ENCODE peak calls at places on chromosomes 13 and 19, in four cellular contexts. Z, G, I and P are unnamed samples.

GRCh38 chr19:19570561-19570960 is 32.5 kb downstream of the CILP2 start:
- DNase-seq in I (no peak), G (no peak), Z (no peak), P (no peak)

GRCh38 chr13:74073231-74073630 is 61.0 kb downstream of the KLF12 start:
- DNase-seq in Z (no peak), G (no peak), I (no peak), P (no peak)

GRCh38 chr19:40862333-40862732 is 12.1 kb upstream of the CYP2A6 start:
- DNase-seq in G (no peak), I (peak; percentile 35), Z (no peak), P (no peak)

GRCh38 chr13:100872761-100873160 is 198.2 kb upstream of the TMTC4 start:
- DNase-seq in G (no peak), I (no peak), Z (no peak), P (no peak)

GRCh38 chr19:1981253-1981652 is 34.3 kb downstream of the BTBD2 start:
- DNase-seq in G (no peak), I (no peak), Z (no peak), P (no peak)

GRCh38 chr19:14475251-14476073 is at the start of gene PTGER1:
- DNase-seq in G (peak; percentile 78), Z (peak; percentile 21), I (peak; percentile 67), P (no peak)

GRCh38 chr19:35903550-35904179 is 1.3 kb downstream of the HCST start:
- DNase-seq in G (peak; percentile 95), Z (no peak), I (peak; percentile 85), P (peak; percentile 68)

GRCh38 chr13:47213057-47213456 is 316.2 kb upstream of the HTR2A start:
- DNase-seq in G (no peak), I (no peak), Z (no peak), P (no peak)

GRCh38 chr13:29081036-29081435 is 260.9 kb downstream of the MTUS2 start:
- DNase-seq in Z (no peak), I (no peak), G (no peak), P (no peak)

GRCh38 chr13:28637714-28638355 is 21.1 kb upstream of the POMP start:
- DNase-seq in I (peak; percentile 18), G (peak; percentile 41), Z (no peak), P (no peak)

DNA sequence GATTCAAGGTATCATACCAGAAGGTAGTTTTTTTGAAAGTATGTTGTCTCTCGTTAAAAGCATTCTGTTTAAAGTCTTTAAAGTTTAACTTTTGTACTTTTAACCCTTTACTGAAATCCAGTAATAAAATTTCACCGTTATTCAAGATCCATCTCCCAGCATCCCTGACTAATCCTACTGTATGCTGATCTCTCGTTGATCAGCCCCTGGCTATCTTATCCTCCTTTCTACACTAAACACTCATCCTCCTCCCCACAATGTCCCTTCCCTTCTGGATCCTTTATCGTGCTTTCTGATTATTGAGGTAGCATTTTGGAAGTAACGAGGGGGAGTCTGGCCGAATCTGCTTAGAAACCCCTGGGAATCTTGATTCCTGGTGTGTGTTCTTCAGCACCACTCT is 1.3 kb downstream of the TPP2 start:
- DNase-seq in G (no peak), I (peak; percentile 21), Z (no peak), P (no peak)
- TF ChIP-seq REST in G (no peak), I (no peak), Z (no peak), P (no peak)

GRCh38 chr19:49130325-49130724 is 11.0 kb downstream of the PPFIA3 start:
- DNase-seq in G (no peak), I (no peak), Z (no peak), P (no peak)

GRCh38 chr19:49128545-49129237 is 9.3 kb downstream of the PPFIA3 start:
- DNase-seq in I (peak; percentile 36), Z (no peak), G (no peak), P (no peak)

GRCh38 chr19:49126575-49126974 is 7.2 kb downstream of the PPFIA3 start:
- DNase-seq in G (no peak), Z (no peak), I (no peak), P (no peak)

GRCh38 chr19:49129238-49129583 is 9.9 kb downstream of the PPFIA3 start:
- DNase-seq in Z (no peak), I (peak; percentile 95), G (peak; percentile 91), P (no peak)

DNA sequence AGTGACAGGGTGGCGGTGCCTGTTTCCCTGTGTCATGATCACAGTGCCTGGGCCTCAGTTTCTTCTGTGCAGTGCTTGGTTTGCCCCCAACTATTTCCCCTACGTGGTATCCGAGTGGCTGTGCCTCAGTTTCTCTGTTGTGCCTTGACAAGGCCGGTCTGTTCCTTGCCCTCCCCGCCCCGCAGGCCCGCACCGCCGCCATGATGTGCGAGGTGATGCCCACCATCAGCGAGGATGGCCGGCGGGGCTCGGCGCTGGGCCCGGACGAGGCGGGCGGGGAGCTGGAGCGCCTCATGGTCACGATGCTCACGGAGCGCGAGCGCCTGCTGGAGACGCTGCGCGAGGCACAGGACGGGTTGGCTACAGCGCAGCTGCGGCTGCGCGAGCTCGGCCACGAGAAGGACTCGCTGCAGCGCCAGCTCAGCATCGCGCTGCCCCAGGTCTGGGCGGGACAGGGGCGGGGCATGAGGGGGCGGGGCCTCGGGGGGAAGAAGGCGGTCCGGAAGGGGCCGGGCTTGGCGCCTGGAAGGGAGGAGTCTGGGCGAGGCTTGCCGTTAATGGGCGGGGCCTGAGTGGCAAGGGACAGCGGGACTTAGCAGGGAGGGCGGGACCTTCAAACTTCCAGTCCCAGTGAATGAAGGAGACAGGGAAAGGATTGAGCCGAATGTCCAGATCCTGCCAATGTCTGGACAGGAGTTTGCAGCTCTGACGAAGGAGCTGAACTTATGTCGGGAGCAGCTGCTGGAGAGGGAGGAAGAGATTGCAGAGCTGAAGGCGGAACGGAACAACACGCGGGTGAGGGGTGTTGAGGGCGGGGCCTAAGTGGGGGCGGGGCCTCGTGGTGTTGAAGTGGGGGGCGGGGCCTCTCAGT is 8.6 kb downstream of the PPFIA3 start:
- DNase-seq in Z (peak; percentile 95), I (peak; percentile 96), G (peak; percentile 99), P (peak; percentile 99)
- TF ChIP-seq REST in Z (no peak), I (peak; percentile 76), G (no peak), P (no peak)

DNA sequence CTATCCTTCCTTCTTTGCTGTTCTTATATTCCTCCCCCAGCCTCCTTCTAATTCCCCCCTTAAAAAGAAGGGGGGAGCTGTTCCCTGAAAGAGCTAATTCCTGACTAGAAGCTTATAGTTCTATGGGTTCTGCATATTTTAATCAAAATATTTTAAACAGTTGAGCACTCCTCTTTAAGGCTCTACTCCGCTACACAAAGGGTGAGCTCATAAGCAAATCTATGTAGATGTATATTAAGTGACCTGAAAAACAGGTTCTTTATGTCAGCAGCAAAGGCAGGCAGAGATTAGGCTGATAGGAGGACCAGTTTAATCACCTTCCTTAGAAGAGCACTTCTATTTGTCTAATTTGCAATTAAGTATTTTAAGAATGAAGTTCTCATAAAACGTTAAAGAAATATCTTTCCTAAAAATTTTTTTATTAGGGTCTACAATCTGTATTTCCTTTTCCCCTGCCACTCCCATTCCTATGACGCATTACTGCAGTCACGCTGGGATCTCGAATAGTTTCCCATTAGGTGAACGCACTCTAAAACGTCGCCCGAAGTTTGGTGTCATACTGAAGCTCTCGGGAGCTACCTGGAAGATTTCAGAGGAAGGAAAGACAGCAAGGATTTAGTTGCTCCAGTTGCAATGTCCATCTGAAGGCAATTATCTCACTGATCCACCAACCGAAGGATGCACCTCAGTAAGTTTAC is 5.1 kb downstream of the EFNB2 start:
- DNase-seq in Z (no peak), I (no peak), G (peak; percentile 49), P (no peak)
- TF ChIP-seq REST in Z (no peak), I (no peak), G (no peak), P (no peak)

GRCh38 chr19:12330340-12330739 is 3.1 kb downstream of the ZNF563 start:
- DNase-seq in I (no peak), G (no peak), Z (no peak), P (no peak)

GRCh38 chr19:12331211-12331941 is 2.1 kb downstream of the ZNF563 start:
- DNase-seq in G (no peak), I (peak; percentile 19), Z (no peak), P (no peak)

DNA sequence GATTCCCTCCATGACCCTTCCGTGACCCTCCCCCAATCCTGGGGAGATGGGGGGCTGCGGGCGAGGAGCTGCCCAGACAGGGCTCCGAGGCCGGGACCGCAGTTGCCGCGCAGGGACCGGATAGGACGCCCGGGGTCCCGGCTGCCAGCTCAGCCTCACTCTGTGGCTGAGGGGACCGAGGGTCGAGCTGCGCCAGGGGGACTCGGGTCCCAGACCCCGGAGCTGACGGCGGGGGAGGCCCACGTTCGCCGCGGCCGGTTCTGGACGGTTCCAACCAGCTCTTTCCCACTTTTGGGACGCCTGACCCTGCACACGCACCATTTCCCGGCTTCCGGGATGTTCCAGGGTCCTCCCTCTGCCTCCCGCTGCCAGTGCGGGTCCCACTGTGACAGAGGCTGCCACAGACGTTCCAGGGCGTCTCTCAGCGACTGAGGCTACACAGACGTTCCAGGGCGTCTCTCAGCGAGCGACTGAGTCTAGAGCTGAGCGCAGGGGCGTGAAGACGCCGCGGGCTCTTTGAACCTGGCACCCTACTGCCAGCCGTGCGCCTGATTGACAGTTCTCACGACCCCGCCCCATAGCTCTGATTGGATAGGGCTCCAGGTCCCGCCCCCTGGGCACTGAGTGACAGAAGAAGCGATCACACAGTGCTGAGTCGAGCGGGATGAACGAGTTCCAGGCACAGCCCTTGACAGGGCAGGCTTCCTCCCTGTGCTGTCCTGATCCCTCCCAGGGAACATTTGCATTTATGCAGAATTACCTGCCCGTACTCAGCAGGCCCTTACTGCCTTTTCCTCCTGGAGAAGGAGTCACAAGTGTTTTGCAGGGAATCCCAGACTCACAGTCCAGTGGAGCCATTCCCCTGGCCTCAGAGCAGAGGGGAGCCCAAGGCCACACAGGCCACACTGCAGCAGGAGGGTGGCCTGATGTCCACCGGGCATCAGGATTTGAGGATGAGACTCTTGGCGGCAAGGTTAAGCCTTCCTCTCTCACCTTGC is at the start of gene ZNF563:
- DNase-seq in G (peak; percentile 100), I (peak; percentile 81), Z (no peak), P (no peak)
- TF ChIP-seq REST in G (no peak), I (no peak), Z (no peak), P (no peak)

DNA sequence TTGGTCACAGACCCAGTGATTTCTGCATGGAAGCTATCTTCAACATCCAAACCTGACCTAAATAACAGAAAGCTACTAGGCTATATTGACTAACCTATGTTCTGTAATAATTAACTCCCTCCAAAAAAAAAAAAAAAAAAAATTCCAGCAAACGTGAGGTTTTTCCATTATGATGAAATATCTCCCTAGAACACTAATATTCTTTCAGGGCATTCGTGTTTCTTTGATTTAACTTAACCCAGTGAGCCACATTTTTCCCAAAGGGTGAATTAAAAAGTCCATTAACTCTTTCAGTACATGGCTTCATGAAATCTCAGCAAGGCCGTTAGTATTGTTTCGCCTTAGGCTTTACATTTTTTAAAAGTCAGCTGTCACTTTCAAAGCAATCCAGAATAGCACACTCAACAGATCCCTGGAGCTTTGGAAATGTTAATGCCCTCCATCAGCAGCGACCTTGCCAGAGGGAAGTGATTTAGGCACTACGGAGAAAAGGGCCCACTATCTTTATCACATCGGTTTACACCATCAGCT is 175.8 kb downstream of the DCT start:
- DNase-seq in I (no peak), G (peak; percentile 29), Z (no peak), P (no peak)
- TF ChIP-seq REST in I (no peak), G (no peak), Z (no peak), P (no peak)